ENCODE peak calls at places on chromosomes 5 and 9, in seven cellular contexts. D, H, W, I, X, C and R are unnamed samples.

GRCh38 chr5:138760448-138761110 is 7.4 kb downstream of the CTNNA1 start:
- DNase-seq in H (no peak), C (peak), D (peak), I (no peak), W (no peak), X (no peak), R (no peak)

GRCh38 chr5:74420220-74420619 is 220.3 kb downstream of the ENC1 start:
- DNase-seq in D (no peak), W (no peak), H (no peak), X (no peak), C (no peak), I (no peak), R (no peak)

GRCh38 chr9:89879711-89880110 is 274.9 kb downstream of the GADD45G start:
- DNase-seq in W (no peak), D (no peak), I (peak), X (no peak), C (no peak), H (no peak), R (no peak)

GRCh38 chr9:89667730-89668129 is 62.9 kb downstream of the GADD45G start:
- DNase-seq in D (no peak), H (no peak), C (no peak), I (no peak), W (no peak), X (peak), R (no peak)

GRCh38 chr5:53126514-53126913 is 17.0 kb upstream of the MOCS2 start:
- DNase-seq in H (no peak), C (peak), I (no peak), X (no peak), W (no peak), D (peak), R (peak)

GRCh38 chr9:101359679-101360078 is 25.1 kb downstream of the BAAT start:
- DNase-seq in X (no peak), I (no peak), D (no peak), W (no peak), H (no peak), C (no peak), R (no peak)

GRCh38 chr9:136565722-136566552 is 20.1 kb upstream of the NOTCH1 start:
- DNase-seq in H (no peak), D (no peak), W (no peak), I (no peak), C (no peak), X (no peak), R (no peak)

GRCh38 chr5:142063878-142064331 is 44.7 kb upstream of the NDFIP1 start:
- DNase-seq in D (peak), I (peak), W (no peak), H (peak), X (peak), C (peak), R (peak)

GRCh38 chr5:113806823-113807222 is 293.3 kb downstream of the YTHDC2 start:
- DNase-seq in W (no peak), X (no peak), C (no peak), D (peak), I (peak), H (peak), R (peak)

GRCh38 chr5:122262107-122262506 is 49.9 kb upstream of the SNCAIP start:
- DNase-seq in H (no peak), W (no peak), I (no peak), C (peak), D (peak), X (no peak), R (peak)

GRCh38 chr5:101942321-101942882 is 353.7 kb downstream of the SLCO4C1 start:
- DNase-seq in D (no peak), W (no peak), I (no peak), C (peak), X (peak), H (no peak), R (peak)

GRCh38 chr5:132666310-132667123 is 7.3 kb upstream of the IL4 start:
- DNase-seq in W (no peak), I (no peak), D (no peak), C (no peak), X (no peak), H (no peak), R (no peak)

GRCh38 chr5:119316116-119316515 is 39.7 kb upstream of the TNFAIP8 start:
- DNase-seq in I (no peak), H (no peak), C (no peak), X (no peak), W (no peak), D (no peak), R (no peak)

GRCh38 chr5:88897748-88898147 is 14.8 kb upstream of the MEF2C start:
- DNase-seq in W (no peak), X (no peak), C (no peak), D (no peak), H (no peak), I (no peak), R (no peak)

GRCh38 chr9:124255222-124255621 is 2.5 kb upstream of the NEK6 start:
- DNase-seq in H (no peak), X (no peak), C (no peak), I (no peak), D (no peak), W (no peak), R (no peak)

GRCh38 chr9:33288828-33289483 is 1.4 kb upstream of the NFX1 start:
- DNase-seq in I (peak), W (no peak), X (no peak), D (no peak), C (no peak), H (no peak), R (no peak)

GRCh38 chr5:173750538-173751265 is 134.3 kb upstream of the BOD1 start:
- DNase-seq in H (no peak), X (no peak), W (no peak), D (no peak), C (no peak), I (no peak), R (no peak)

GRCh38 chr5:178542455-178542854 is 47.7 kb downstream of the COL23A1 start:
- DNase-seq in I (no peak), H (no peak), W (no peak), D (no peak), C (no peak), X (no peak), R (peak)

GRCh38 chr9:73011346-73011745 is 58.5 kb upstream of the ALDH1A1 start:
- DNase-seq in D (peak), H (no peak), C (no peak), X (no peak), W (no peak), I (no peak), R (peak)

GRCh38 chr9:93655621-93656425 is 79.4 kb downstream of the PHF2 start:
- DNase-seq in W (no peak), C (no peak), I (no peak), H (no peak), X (no peak), D (no peak), R (no peak)

GRCh38 chr5:67163231-67163756 is 33.3 kb downstream of the CD180 start:
- DNase-seq in W (no peak), I (no peak), X (no peak), D (no peak), H (no peak), C (no peak), R (no peak)

GRCh38 chr9:112054916-112055315 is 120.2 kb downstream of the SUSD1 start:
- DNase-seq in C (no peak), D (no peak), H (no peak), X (no peak), W (no peak), I (no peak), R (no peak)

GRCh38 chr5:147949711-147950573 is 43.6 kb upstream of the C5orf46 start:
- DNase-seq in D (peak), H (no peak), I (no peak), C (peak), W (no peak), X (peak), R (peak)

GRCh38 chr9:134928796-134929559 is 11.3 kb upstream of the FCN1 start:
- DNase-seq in W (no peak), X (no peak), H (no peak), D (no peak), C (no peak), I (peak), R (no peak)

GRCh38 chr9:72589684-72590555 is 68.5 kb downstream of the TMC1 start:
- DNase-seq in D (no peak), X (no peak), I (no peak), W (peak), H (no peak), C (no peak), R (no peak)

GRCh38 chr5:77181596-77182304 is 28.7 kb upstream of the PDE8B start:
- DNase-seq in D (no peak), W (no peak), I (no peak), C (no peak), X (no peak), H (no peak), R (no peak)

GRCh38 chr5:4192111-4192510 is 596.5 kb downstream of the IRX1 start:
- DNase-seq in D (no peak), X (no peak), W (no peak), I (no peak), H (no peak), C (no peak), R (no peak)

GRCh38 chr5:83149671-83150070 is 72.3 kb downstream of the XRCC4 start:
- DNase-seq in D (peak), I (no peak), C (peak), H (no peak), X (no peak), W (no peak), R (peak)

GRCh38 chr9:7051711-7052110 is 293.9 kb downstream of the KDM4C start:
- DNase-seq in W (no peak), H (no peak), I (no peak), C (no peak), D (no peak), X (no peak), R (no peak)

GRCh38 chr5:1568201-1568979 is 44.6 kb upstream of the LPCAT1 start:
- DNase-seq in X (no peak), H (no peak), D (peak), C (peak), I (no peak), W (no peak), R (peak)

GRCh38 chr9:114112778-114113585 is 13.9 kb upstream of the KIF12 start:
- DNase-seq in H (no peak), D (peak), I (peak), C (peak), W (no peak), X (no peak), R (peak)

GRCh38 chr9:122071716-122072115 is 21.4 kb downstream of the TTLL11 start:
- DNase-seq in D (no peak), H (no peak), W (no peak), X (no peak), C (no peak), I (no peak), R (no peak)

GRCh38 chr5:179558912-179559279 is 8.5 kb downstream of the RUFY1 start:
- DNase-seq in X (peak), I (no peak), W (no peak), D (peak), C (peak), H (no peak), R (no peak)

GRCh38 chr9:88193766-88194165 is 55.5 kb upstream of the SPATA31C2 start:
- DNase-seq in I (no peak), D (no peak), X (no peak), C (no peak), W (no peak), H (no peak), R (no peak)

GRCh38 chr5:160507181-160507811 is 85.6 kb downstream of the PTTG1 start:
- DNase-seq in W (no peak), H (no peak), C (peak), D (peak), I (no peak), X (no peak), R (peak)